ENCODE peak calls at places on chromosomes 12 and 14, in six cellular contexts. X is transverse colon, I is HL-60, F is cardiac muscle cell, H is adrenal gland, K is endodermal cell. O is an unnamed sample.

GRCh38 chr12:84599539-84599938 is 313.1 kb downstream of the SLC6A15 start:
- DNase-seq in X (no peak), I (no peak), F (no peak), H (no peak), K (no peak), O (peak; percentile 49)

GRCh38 chr14:102731871-102732800 is 45.1 kb upstream of the TRAF3 start:
- DNase-seq in X (no peak), I (no peak), F (no peak), H (no peak), K (peak; percentile 51), O (no peak)

GRCh38 chr14:104752735-104753527 is at the start of gene SIVA1:
- DNase-seq in X (peak; percentile 100), I (peak; percentile 100), F (peak; percentile 100), H (peak; percentile 100), K (peak; percentile 100), O (peak; percentile 99)

GRCh38 chr14:59116984-59117415 is 71.5 kb upstream of the DAAM1 start:
- DNase-seq in X (no peak), I (no peak), F (no peak), H (no peak), K (no peak), O (peak; percentile 7)

GRCh38 chr12:19482036-19482435 is 42.7 kb downstream of the AEBP2 start:
- DNase-seq in X (no peak), I (no peak), F (no peak), H (no peak), K (peak; percentile 59), O (no peak)

GRCh38 chr14:91380610-91381371 is 36.8 kb downstream of the CCDC88C start:
- DNase-seq in X (peak; percentile 10), I (peak; percentile 86), F (peak; percentile 93), H (no peak), K (no peak), O (peak; percentile 21)

GRCh38 chr12:117347588-117347987 is 13.8 kb downstream of the NOS1 start:
- DNase-seq in X (no peak), I (no peak), F (no peak), H (no peak), K (no peak), O (no peak)

GRCh38 chr12:168763-169525 is 45.0 kb downstream of the SLC6A12 start:
- DNase-seq in X (no peak), I (peak; percentile 17), F (peak; percentile 47), H (no peak), K (peak; percentile 82), O (no peak)

GRCh38 chr14:22387776-22388241 is 201.2 kb downstream of the DAD1 start:
- DNase-seq in X (no peak), I (no peak), F (no peak), H (no peak), K (no peak), O (no peak)

GRCh38 chr14:24094839-24095195 is 706 bp downstream of the PCK2 start:
- DNase-seq in X (no peak), I (no peak), F (peak; percentile 16), H (no peak), K (no peak), O (no peak)

GRCh38 chr12:119673634-119674033 is 5.7 kb downstream of the PRKAB1 start:
- DNase-seq in X (peak; percentile 59), I (no peak), F (no peak), H (no peak), K (no peak), O (no peak)

GRCh38 chr12:131222271-131223139 is 268.8 kb downstream of the ADGRD1 start:
- DNase-seq in X (no peak), I (no peak), F (peak; percentile 3), H (no peak), K (peak; percentile 52), O (no peak)

GRCh38 chr14:54709867-54710266 is 142.9 kb downstream of the SAMD4A start:
- DNase-seq in X (no peak), I (no peak), F (no peak), H (no peak), K (no peak), O (no peak)

DNA sequence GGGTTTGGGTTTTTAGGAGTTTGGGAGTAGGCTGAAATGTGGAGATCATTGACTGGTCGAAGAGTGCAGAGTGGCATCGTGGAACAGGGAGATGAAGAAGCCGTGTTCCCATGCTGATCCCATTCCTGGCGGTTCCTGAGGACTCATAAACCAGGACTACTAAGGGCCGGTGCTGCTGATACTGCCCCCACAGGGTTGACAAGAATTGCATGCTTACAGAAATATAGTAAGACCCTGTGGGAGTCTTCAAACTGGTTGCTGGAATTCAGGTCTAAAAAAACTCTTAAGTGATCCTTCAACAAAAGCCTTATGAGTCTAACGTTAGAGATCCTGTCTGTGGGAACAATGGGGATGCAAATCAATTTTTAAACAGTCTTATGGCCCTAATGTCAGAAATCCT is 64.0 kb upstream of the ARHGAP5 start:
- DNase-seq in X (no peak), I (no peak), F (peak; percentile 11), H (no peak), K (peak; percentile 73), O (no peak)
- TF ChIP-seq CTCF in X (no peak), I (no peak), F (peak; percentile 8), H (no peak), K (peak; percentile 76), O (peak; percentile 7)

DNA sequence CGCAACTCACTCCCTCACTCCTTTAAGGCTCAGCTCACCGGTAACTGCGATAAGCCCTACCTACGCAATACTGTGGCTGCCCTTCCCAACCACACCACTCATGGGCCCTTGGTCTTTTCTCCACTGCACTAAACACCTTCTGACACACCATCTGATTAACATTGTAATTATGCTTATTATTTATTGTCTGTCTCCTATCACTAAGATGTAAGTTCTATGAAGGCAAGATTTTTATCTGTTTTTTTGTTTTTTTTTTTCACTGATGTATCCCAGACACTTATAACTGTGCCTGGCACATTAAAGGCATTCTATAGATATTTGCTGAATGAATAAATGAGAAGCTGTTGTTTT is 34.2 kb upstream of the PYGL start:
- DNase-seq in X (no peak), I (no peak), F (no peak), H (no peak), K (no peak), O (no peak)
- H3K4me3 ChIP-seq in X (no peak overlapping the region), I (no peak overlapping the region), F (no peak overlapping the region), H (no peak overlapping the region), K (no peak overlapping the region), O (no peak overlapping the region)

GRCh38 chr14:71753976-71754375 is 178.3 kb upstream of the RGS6 start:
- DNase-seq in X (no peak), I (no peak), F (no peak), H (no peak), K (no peak), O (no peak)

GRCh38 chr14:71762575-71762974 is 169.7 kb upstream of the RGS6 start:
- DNase-seq in X (no peak), I (no peak), F (no peak), H (no peak), K (no peak), O (no peak)

GRCh38 chr14:71753126-71753830 is 179.0 kb upstream of the RGS6 start:
- DNase-seq in X (peak; percentile 88), I (peak; percentile 39), F (peak; percentile 97), H (peak; percentile 91), K (peak; percentile 96), O (peak; percentile 91)

GRCh38 chr14:71754422-71755095 is 177.7 kb upstream of the RGS6 start:
- DNase-seq in X (no peak), I (no peak), F (no peak), H (no peak), K (peak; percentile 78), O (no peak)

GRCh38 chr14:71758198-71758955 is 173.9 kb upstream of the RGS6 start:
- DNase-seq in X (no peak), I (no peak), F (no peak), H (no peak), K (no peak), O (no peak)
- TF ChIP-seq CTCF in X (no peak), I (no peak), F (no peak), H (no peak), K (no peak), O (no peak)

DNA sequence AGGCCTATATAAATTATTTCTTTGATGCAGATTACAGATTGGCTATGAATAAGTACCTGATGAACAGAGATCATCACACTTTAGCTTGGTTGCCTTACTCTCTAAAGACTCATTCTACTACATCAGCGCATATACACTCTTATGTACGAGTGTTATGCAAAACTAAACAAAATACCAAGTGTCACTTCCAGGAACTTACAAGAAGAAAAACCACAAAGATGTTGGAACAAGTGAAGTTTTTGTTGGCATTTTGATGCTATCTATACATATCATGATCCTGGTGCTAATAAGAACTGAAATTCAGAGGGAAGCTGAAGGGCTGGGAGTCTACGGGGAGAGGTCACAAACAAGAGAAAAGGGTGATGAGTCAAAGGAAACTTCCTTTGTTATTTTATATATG is 47.9 kb upstream of the CERS5 start:
- DNase-seq in X (no peak), I (no peak), F (peak; percentile 72), H (no peak), K (no peak), O (peak; percentile 38)
- H3K4me3 ChIP-seq in X (no peak overlapping the region), I (no peak overlapping the region), F (no peak overlapping the region), H (no peak overlapping the region), K (no peak overlapping the region), O (no peak overlapping the region)

GRCh38 chr14:78904094-78904493 is 733.9 kb downstream of the NRXN3 start:
- DNase-seq in X (no peak), I (no peak), F (no peak), H (no peak), K (no peak), O (no peak)

GRCh38 chr14:78897443-78897842 is 727.3 kb downstream of the NRXN3 start:
- DNase-seq in X (no peak), I (no peak), F (no peak), H (no peak), K (no peak), O (no peak)

GRCh38 chr14:78902010-78902623 is 731.9 kb downstream of the NRXN3 start:
- DNase-seq in X (peak; percentile 15), I (peak; percentile 1), F (peak; percentile 59), H (peak; percentile 17), K (peak; percentile 80), O (peak; percentile 45)
- TF ChIP-seq CTCF in X (peak; percentile 26), I (peak; percentile 16), F (peak; percentile 68), H (no peak), K (peak; percentile 92), O (peak; percentile 79)

GRCh38 chr12:111791507-111791906 is 24.8 kb downstream of the ALDH2 start:
- DNase-seq in X (no peak), I (no peak), F (no peak), H (no peak), K (no peak), O (no peak)

GRCh38 chr12:111785651-111786050 is 18.9 kb downstream of the ALDH2 start:
- DNase-seq in X (no peak), I (no peak), F (peak; percentile 52), H (no peak), K (no peak), O (peak; percentile 73)

GRCh38 chr12:111792155-111792876 is 25.6 kb downstream of the ALDH2 start:
- DNase-seq in X (peak; percentile 69), I (no peak), F (peak; percentile 50), H (peak; percentile 89), K (no peak), O (peak; percentile 77)

GRCh38 chr12:111788178-111788654 is 21.5 kb downstream of the ALDH2 start:
- DNase-seq in X (no peak), I (peak; percentile 78), F (peak; percentile 87), H (peak; percentile 68), K (peak; percentile 66), O (peak; percentile 52)

DNA sequence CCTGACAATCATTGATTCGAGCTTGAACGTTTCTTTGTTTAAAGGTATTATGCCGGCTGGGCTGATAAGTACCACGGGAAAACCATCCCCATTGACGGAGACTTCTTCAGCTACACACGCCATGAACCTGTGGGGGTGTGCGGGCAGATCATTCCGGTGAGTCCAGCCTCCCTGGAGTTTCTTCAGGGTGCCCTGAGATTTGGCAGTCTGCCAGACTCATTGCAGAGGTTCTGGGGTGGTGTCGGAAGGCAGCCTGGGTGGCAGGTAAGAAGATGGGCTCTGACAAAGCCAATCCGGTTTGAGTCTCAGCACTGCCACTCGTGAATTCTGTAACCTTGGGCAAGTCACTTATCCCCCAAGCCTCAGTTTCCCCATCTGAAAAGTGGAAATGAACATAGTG is 23.0 kb downstream of the ALDH2 start:
- DNase-seq in X (no peak), I (no peak), F (no peak), H (no peak), K (no peak), O (no peak)
- H3K4me3 ChIP-seq in X (no peak overlapping the region), I (no peak overlapping the region), F (no peak overlapping the region), H (no peak overlapping the region), K (no peak overlapping the region), O (no peak overlapping the region)

O was measured in fibroblast of mammary gland.